ENCODE peak calls at places on chromosomes 13 and 19, in eight cellular contexts. N, U, V, B, H, Q, A and M are unnamed samples.

GRCh38 chr19:46718934-46719551 is 2.1 kb upstream of the PRKD2 start:
- DNase-seq in N (no peak), U (no peak), V (no peak), B (no peak), H (no peak), Q (no peak), A (peak), M (no peak)

GRCh38 chr19:42548545-42548944 is 20.3 kb upstream of the CEACAM1 start:
- DNase-seq in N (no peak), U (no peak), V (no peak), B (no peak), H (no peak), Q (no peak), A (no peak), M (no peak)

GRCh38 chr13:43232144-43232840 is 208.9 kb downstream of the DNAJC15 start:
- DNase-seq in N (no peak), U (no peak), V (no peak), B (no peak), H (peak), Q (no peak), A (no peak), M (no peak)

GRCh38 chr19:18428837-18429674 is 8.9 kb downstream of the ISYNA1 start:
- DNase-seq in N (peak), U (peak), V (no peak), B (peak), H (peak), Q (peak), A (no peak), M (peak)

GRCh38 chr13:21973437-21974125 is 302.7 kb downstream of the FGF9 start:
- DNase-seq in N (no peak), U (no peak), V (no peak), B (no peak), H (no peak), Q (no peak), A (no peak), M (no peak)

GRCh38 chr19:33294058-33294798 is 8.1 kb downstream of the CEBPA start:
- DNase-seq in N (no peak), U (no peak), V (no peak), B (peak), H (no peak), Q (no peak), A (no peak), M (peak)

GRCh38 chr13:70816853-70817252 is 708.6 kb upstream of the KLHL1 start:
- DNase-seq in N (no peak), U (no peak), V (no peak), B (no peak), H (no peak), Q (no peak), A (no peak), M (no peak)

GRCh38 chr19:39370735-39371134 is 20.2 kb downstream of the PAF1 start:
- DNase-seq in N (no peak), U (no peak), V (no peak), B (no peak), H (no peak), Q (no peak), A (no peak), M (no peak)

GRCh38 chr19:54439174-54439851 is 9.7 kb upstream of the LENG8 start:
- DNase-seq in N (no peak), U (peak), V (peak), B (peak), H (peak), Q (no peak), A (no peak), M (no peak)

GRCh38 chr19:7223429-7223828 is 70.8 kb downstream of the INSR start:
- DNase-seq in N (no peak), U (no peak), V (no peak), B (no peak), H (no peak), Q (no peak), A (no peak), M (no peak)

GRCh38 chr13:36567485-36567884 is 106.3 kb upstream of the SERTM1 start:
- DNase-seq in N (no peak), U (no peak), V (no peak), B (no peak), H (no peak), Q (no peak), A (no peak), M (no peak)

GRCh38 chr13:44311011-44311481 is 62.6 kb upstream of the SERP2 start:
- DNase-seq in N (no peak), U (peak), V (no peak), B (no peak), H (peak), Q (no peak), A (no peak), M (no peak)

GRCh38 chr13:59261928-59262488 is 901.7 kb downstream of the DIAPH3 start:
- DNase-seq in N (no peak), U (peak), V (no peak), B (peak), H (no peak), Q (no peak), A (no peak), M (no peak)

GRCh38 chr13:106083620-106084350 is 451.7 kb downstream of the EFNB2 start:
- DNase-seq in N (no peak), U (peak), V (no peak), B (peak), H (peak), Q (peak), A (no peak), M (no peak)

GRCh38 chr19:32475393-32475792 is 69.8 kb downstream of the DPY19L3 start:
- DNase-seq in N (no peak), U (no peak), V (no peak), B (no peak), H (no peak), Q (no peak), A (no peak), M (no peak)

GRCh38 chr19:54325194-54325621 is 12.2 kb upstream of the LILRA5 start:
- DNase-seq in N (no peak), U (peak), V (peak), B (peak), H (no peak), Q (no peak), A (no peak), M (no peak)

GRCh38 chr13:64912141-64912540 is 2318.0 kb downstream of the PCDH9 start:
- DNase-seq in N (no peak), U (peak), V (no peak), B (no peak), H (no peak), Q (no peak), A (no peak), M (no peak)

GRCh38 chr13:46149272-46150133 is 32.5 kb downstream of the LCP1 start:
- DNase-seq in N (no peak), U (no peak), V (no peak), B (no peak), H (no peak), Q (no peak), A (no peak), M (no peak)

GRCh38 chr19:16764280-16764679 is 44.6 kb downstream of the NWD1 start:
- DNase-seq in N (no peak), U (no peak), V (no peak), B (no peak), H (no peak), Q (no peak), A (no peak), M (no peak)

GRCh38 chr13:28237944-28238343 is 99.6 kb downstream of the PAN3 start:
- DNase-seq in N (no peak), U (no peak), V (no peak), B (no peak), H (no peak), Q (no peak), A (no peak), M (no peak)

GRCh38 chr13:111005808-111006494 is 91.1 kb upstream of the ANKRD10 start:
- DNase-seq in N (peak), U (no peak), V (peak), B (no peak), H (peak), Q (peak), A (no peak), M (peak)
- TF ChIP-seq EP300 in N (no peak), U (no peak), V (no peak), B (no peak), H (no peak), Q (no peak), A (no peak), M (no peak)

GRCh38 chr19:1172353-1173159 is 1.5 kb downstream of the SBNO2 start:
- DNase-seq in N (no peak), U (peak), V (peak), B (no peak), H (peak), Q (peak), A (no peak), M (peak)
- TF ChIP-seq EP300 in N (no peak), U (no peak), V (no peak), B (no peak), H (no peak), Q (no peak), A (no peak), M (peak)

GRCh38 chr19:31181535-31181934 is 167.7 kb downstream of the TSHZ3 start:
- DNase-seq in N (no peak), U (no peak), V (no peak), B (no peak), H (no peak), Q (no peak), A (no peak), M (no peak)
- TF ChIP-seq EP300 in N (no peak), U (no peak), V (no peak), B (no peak), H (no peak), Q (no peak), A (no peak), M (no peak)

GRCh38 chr19:30316000-30316491 is 56.1 kb upstream of the ZNF536 start:
- DNase-seq in N (no peak), U (no peak), V (no peak), B (no peak), H (no peak), Q (no peak), A (no peak), M (no peak)

GRCh38 chr19:30318261-30318660 is 53.9 kb upstream of the ZNF536 start:
- DNase-seq in N (no peak), U (no peak), V (no peak), B (no peak), H (no peak), Q (no peak), A (no peak), M (no peak)

GRCh38 chr19:30316560-30317106 is 55.6 kb upstream of the ZNF536 start:
- DNase-seq in N (no peak), U (no peak), V (no peak), B (no peak), H (peak), Q (no peak), A (no peak), M (no peak)

GRCh38 chr19:30318936-30319335 is 53.2 kb upstream of the ZNF536 start:
- DNase-seq in N (no peak), U (no peak), V (no peak), B (no peak), H (peak), Q (no peak), A (no peak), M (no peak)

GRCh38 chr19:30317403-30317802 is 54.8 kb upstream of the ZNF536 start:
- DNase-seq in N (no peak), U (no peak), V (no peak), B (no peak), H (peak), Q (no peak), A (no peak), M (no peak)
- TF ChIP-seq EP300 in N (no peak), U (no peak), V (no peak), B (no peak), H (no peak), Q (no peak), A (no peak), M (no peak)

GRCh38 chr13:74134777-74135305 is 637 bp upstream of the KLF12 start:
- DNase-seq in N (no peak), U (peak), V (no peak), B (no peak), H (peak), Q (peak), A (no peak), M (peak)
- TF ChIP-seq EP300 in N (no peak), U (no peak), V (no peak), B (no peak), H (no peak), Q (no peak), A (no peak), M (no peak)

GRCh38 chr13:109733550-109733949 is 52.8 kb downstream of the IRS2 start:
- DNase-seq in N (no peak), U (no peak), V (no peak), B (no peak), H (no peak), Q (no peak), A (no peak), M (peak)

GRCh38 chr13:109729031-109729870 is 57.1 kb downstream of the IRS2 start:
- DNase-seq in N (no peak), U (no peak), V (no peak), B (no peak), H (no peak), Q (no peak), A (no peak), M (no peak)

GRCh38 chr13:109734002-109734785 is 52.2 kb downstream of the IRS2 start:
- DNase-seq in N (no peak), U (no peak), V (no peak), B (no peak), H (no peak), Q (no peak), A (no peak), M (no peak)

GRCh38 chr13:109728061-109728460 is 58.3 kb downstream of the IRS2 start:
- DNase-seq in N (no peak), U (no peak), V (no peak), B (no peak), H (no peak), Q (no peak), A (no peak), M (peak)

DNA sequence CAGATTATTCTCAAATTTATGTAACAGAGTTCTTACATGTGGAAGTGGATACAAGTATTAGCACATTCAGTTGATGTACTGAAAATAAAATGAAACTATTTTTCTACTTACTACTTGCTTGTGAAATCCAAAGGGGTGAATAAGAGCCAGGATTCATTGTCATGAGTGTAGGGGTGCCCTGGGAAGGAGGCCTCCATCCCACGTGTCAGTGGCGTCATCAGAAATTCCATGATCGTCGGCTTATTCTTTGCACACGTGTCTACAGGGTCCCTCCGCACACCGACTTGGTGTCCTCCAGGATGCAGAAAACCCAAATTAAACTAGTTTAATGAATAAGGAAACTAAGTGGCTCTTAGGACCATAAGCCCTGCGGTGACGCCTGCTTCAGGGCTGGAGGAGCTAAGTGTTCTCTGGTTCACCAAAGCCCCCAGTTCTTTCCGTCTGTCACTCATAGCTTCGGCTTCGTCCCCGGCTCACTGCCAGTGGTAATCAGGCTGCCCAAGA is 55.5 kb downstream of the IRS2 start:
- DNase-seq in N (no peak), U (no peak), V (no peak), B (no peak), H (no peak), Q (no peak), A (no peak), M (no peak)
- TF ChIP-seq EP300 in N (no peak), U (no peak), V (no peak), B (no peak), H (no peak), Q (no peak), A (no peak), M (no peak)